ENCODE peak calls at places on chromosomes 13 and 19, in ten cellular contexts. T, D, V, C, P, O, S, R, G and M are unnamed samples.

GRCh38 chr19:23415034-23415433 is 19.8 kb upstream of the ZNF91 start:
- DNase-seq in R (no peak), C (no peak), P (no peak), O (no peak), G (peak; percentile 9), T (no peak), V (no peak), D (no peak), S (no peak), M (no peak)

GRCh38 chr13:40517486-40518311 is 148.7 kb downstream of the FOXO1 start:
- DNase-seq in C (no peak), R (no peak), S (no peak), V (no peak), D (no peak), O (no peak), P (no peak), G (no peak), T (peak; percentile 26), M (no peak)

GRCh38 chr13:33927315-33927714 is 109.4 kb downstream of the RFC3 start:
- DNase-seq in P (no peak), G (peak; percentile 3), O (no peak), S (peak; percentile 33), C (no peak), D (no peak), R (no peak), T (no peak), V (no peak), M (no peak)

GRCh38 chr13:110756268-110756667 is 42.8 kb downstream of the ING1 start:
- DNase-seq in D (no peak), R (no peak), C (peak; percentile 57), G (no peak), S (no peak), O (no peak), V (no peak), P (no peak), T (no peak), M (no peak)

GRCh38 chr19:41221514-41222205 is 2.6 kb downstream of the AXL start:
- DNase-seq in R (no peak), T (no peak), V (no peak), P (no peak), C (no peak), G (no peak), D (no peak), O (no peak), S (no peak), M (no peak)

GRCh38 chr19:10662384-10663251 is 8.5 kb downstream of the ILF3 start:
- DNase-seq in D (no peak), T (peak; percentile 69), O (no peak), P (no peak), G (peak; percentile 50), S (no peak), C (no peak), V (no peak), R (no peak), M (no peak)

GRCh38 chr19:35257113-35257461 is 8.3 kb downstream of the LSR start:
- DNase-seq in O (no peak), T (no peak), G (no peak), P (no peak), S (no peak), R (no peak), V (no peak), C (no peak), D (no peak), M (no peak)

GRCh38 chr13:39811051-39811450 is 155.6 kb downstream of the COG6 start:
- DNase-seq in D (peak; percentile 10), T (no peak), O (no peak), C (no peak), G (no peak), V (no peak), S (no peak), R (no peak), P (no peak), M (no peak)

GRCh38 chr13:102903659-102904407 is 58.0 kb downstream of the ERCC5 start:
- DNase-seq in D (no peak), O (no peak), V (no peak), T (peak; percentile 30), C (no peak), S (peak; percentile 56), P (no peak), R (no peak), G (no peak), M (no peak)

GRCh38 chr13:111505175-111505777 is 184.8 kb downstream of the TEX29 start:
- DNase-seq in G (no peak), O (peak; percentile 7), D (no peak), P (peak; percentile 29), R (no peak), C (no peak), V (no peak), T (peak; percentile 1), S (peak; percentile 5), M (no peak)

GRCh38 chr13:21620858-21621257 is 16.9 kb upstream of the MICU2 start:
- DNase-seq in T (no peak), D (no peak), O (no peak), C (no peak), S (no peak), G (no peak), P (no peak), R (no peak), V (no peak), M (no peak)

GRCh38 chr19:32558607-32559228 is 22.3 kb upstream of the PDCD5 start:
- DNase-seq in C (no peak), V (no peak), O (no peak), R (no peak), P (no peak), S (no peak), G (no peak), D (no peak), T (no peak), M (no peak)

GRCh38 chr13:101453784-101454201 is 1.3 kb downstream of the ITGBL1 start:
- DNase-seq in T (no peak), V (no peak), S (peak; percentile 81), C (no peak), G (peak; percentile 64), P (peak; percentile 20), R (no peak), O (no peak), D (peak; percentile 58), M (no peak)

GRCh38 chr19:15850385-15850784 is 34.9 kb upstream of the OR10H1 start:
- DNase-seq in P (no peak), O (no peak), T (no peak), R (no peak), C (no peak), S (no peak), V (no peak), D (no peak), G (no peak), M (no peak)
- H3K9me3 ChIP-seq in P (no peaks in the 10 kb centered on the region), O (peaks cover 5% of the 10 kb centered on the region), T (no peaks in the 10 kb centered on the region), R (no peaks in the 10 kb centered on the region), C (no peaks in the 10 kb centered on the region), S (no peaks in the 10 kb centered on the region), V (peaks cover 4% of the 10 kb centered on the region), D (no peaks in the 10 kb centered on the region), G (no peaks in the 10 kb centered on the region), M (no peaks in the 10 kb centered on the region)

GRCh38 chr19:6271251-6271650 is 8.5 kb downstream of the MLLT1 start:
- DNase-seq in T (no peak), C (no peak), G (peak; percentile 77), V (peak; percentile 51), D (no peak), S (no peak), P (no peak), O (no peak), R (no peak), M (no peak)

GRCh38 chr19:6272913-6273600 is 6.7 kb downstream of the MLLT1 start:
- DNase-seq in P (no peak), O (no peak), G (no peak), S (no peak), V (no peak), D (no peak), R (no peak), T (no peak), C (no peak), M (no peak)

GRCh38 chr19:6270822-6271221 is 9.0 kb downstream of the MLLT1 start:
- DNase-seq in T (no peak), C (no peak), O (no peak), V (no peak), R (no peak), P (no peak), G (no peak), D (no peak), S (no peak), M (no peak)

GRCh38 chr19:6272411-6272791 is 7.4 kb downstream of the MLLT1 start:
- DNase-seq in G (no peak), V (no peak), S (no peak), D (no peak), C (no peak), P (no peak), T (no peak), O (no peak), R (no peak), M (no peak)

DNA sequence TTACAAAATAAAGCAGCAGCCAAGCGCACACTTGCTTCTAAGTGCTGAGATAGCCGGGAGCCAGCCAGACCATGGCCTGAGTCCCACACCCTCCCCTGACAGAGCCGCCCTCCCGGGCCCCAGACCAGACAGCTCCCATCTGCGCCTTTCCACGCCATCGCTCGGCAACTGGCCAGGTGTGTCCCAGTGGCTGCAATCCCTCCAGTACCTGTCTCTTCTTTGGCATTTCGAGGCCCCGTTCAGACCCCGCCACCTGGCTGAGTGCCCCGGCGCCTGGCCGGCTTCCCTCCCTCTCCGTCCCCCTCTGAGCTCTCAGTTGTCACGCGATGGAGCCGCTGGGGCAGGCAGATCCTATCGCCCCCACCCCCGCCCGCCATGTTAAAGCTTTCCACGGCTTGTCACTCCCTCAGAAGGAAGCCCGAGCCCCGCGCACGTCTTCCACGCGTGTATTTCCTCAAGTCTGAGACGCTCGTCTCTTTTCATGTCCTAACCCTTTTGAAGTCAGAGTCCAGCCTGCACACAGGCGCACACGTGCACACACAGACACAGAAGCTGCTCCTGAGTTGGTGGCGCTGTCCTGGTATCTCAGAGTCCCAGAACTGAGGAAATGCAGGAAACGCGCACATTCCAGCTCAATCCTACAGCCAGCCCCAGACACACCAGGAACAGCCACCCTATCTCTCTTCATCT is 7.9 kb downstream of the MLLT1 start:
- DNase-seq in S (peak; percentile 30), C (no peak), O (peak; percentile 75), R (peak; percentile 86), T (no peak), G (peak; percentile 93), V (peak; percentile 96), D (peak; percentile 77), P (peak; percentile 80), M (no peak)
- TF ChIP-seq CTCF in S (peak; percentile 32), C (peak; percentile 4), O (no peak), R (no peak), T (no peak), G (no peak), V (no peak), D (no peak), P (no peak), M (no peak)

DNA sequence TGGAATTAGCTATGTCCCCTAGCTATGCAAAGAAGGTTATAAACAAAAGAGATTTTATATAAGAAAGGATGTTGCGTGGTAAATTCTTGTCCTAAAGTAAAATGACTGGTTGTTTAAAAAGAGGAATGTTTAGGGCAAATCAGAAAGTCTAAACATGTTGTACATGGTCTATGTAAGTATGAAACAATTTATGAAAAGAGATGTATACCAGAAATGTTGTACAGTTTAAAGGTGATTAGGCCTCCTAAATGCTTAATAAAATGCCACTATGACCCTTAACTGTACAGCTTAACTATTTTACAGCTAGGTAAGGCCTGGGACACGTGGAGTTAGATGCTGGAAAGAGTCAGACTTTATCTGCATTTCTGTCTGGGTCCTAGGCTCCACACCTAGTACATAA is 775.9 kb upstream of the KLHL1 start:
- DNase-seq in P (no peak), O (no peak), D (no peak), T (no peak), R (no peak), V (no peak), G (no peak), C (no peak), S (no peak), M (no peak)
- H3K9me3 ChIP-seq in P (no peaks in the 10 kb centered on the region), O (no peaks in the 10 kb centered on the region), D (no peaks in the 10 kb centered on the region), T (peaks cover 5% of the 10 kb centered on the region), R (no peaks in the 10 kb centered on the region), V (no peaks in the 10 kb centered on the region), G (no peaks in the 10 kb centered on the region), C (no peaks in the 10 kb centered on the region), S (no peaks in the 10 kb centered on the region), M (no peaks in the 10 kb centered on the region)

GRCh38 chr19:39144487-39145071 is 19.0 kb downstream of the PAK4 start:
- DNase-seq in V (no peak), C (no peak), G (peak; percentile 62), S (no peak), T (no peak), P (no peak), D (no peak), O (no peak), R (no peak), M (no peak)
- TF ChIP-seq CTCF in V (no peak), C (no peak), G (no peak), S (no peak), T (no peak), P (no peak), D (no peak), O (no peak), R (no peak), M (no peak)